ENCODE peak calls at places on chromosomes 7 and 10, in seven cellular contexts. G, D, E, N, S, Q and I are unnamed samples.

GRCh38 chr7:94022550-94022949 is 18.4 kb upstream of the BET1 start:
- DNase-seq in N (no peak), S (no peak), Q (no peak), G (no peak), E (no peak), D (no peak), I (no peak)

GRCh38 chr7:151243045-151243349 is 5.5 kb downstream of the SMARCD3 start:
- DNase-seq in G (no peak), S (no peak), D (no peak), Q (no peak), N (no peak), E (no peak), I (no peak)

GRCh38 chr10:104122273-104123107 is 519 bp downstream of the SFR1 start:
- DNase-seq in D (no peak), G (no peak), N (no peak), Q (no peak), S (no peak), E (no peak), I (no peak)

GRCh38 chr7:50409856-50410468 is 40.2 kb downstream of the FIGNL1 start:
- DNase-seq in D (no peak), S (no peak), N (no peak), Q (no peak), G (no peak), E (no peak), I (no peak)

GRCh38 chr10:101834341-101834740 is 9.3 kb downstream of the KCNIP2 start:
- DNase-seq in Q (no peak), N (no peak), S (peak; percentile 85), D (no peak), G (no peak), E (no peak), I (no peak)

GRCh38 chr7:133268355-133268754 is 15.5 kb downstream of the EXOC4 start:
- DNase-seq in N (no peak), S (no peak), G (no peak), D (no peak), Q (no peak), E (no peak), I (no peak)

GRCh38 chr10:71963756-71964668 is at the start of gene CHST3:
- DNase-seq in Q (no peak), G (peak; percentile 83), D (no peak), S (peak; percentile 62), N (peak; percentile 69), E (no peak), I (no peak)

GRCh38 chr7:83142365-83142764 is 20.3 kb downstream of the PCLO start:
- DNase-seq in D (no peak), Q (no peak), S (no peak), E (no peak), G (no peak), N (no peak), I (no peak)

GRCh38 chr10:21534611-21535493 is 820 bp downstream of the MLLT10 start:
- DNase-seq in Q (no peak), S (peak; percentile 79), D (no peak), G (peak; percentile 57), N (peak; percentile 48), E (no peak), I (no peak)

GRCh38 chr10:114306116-114306973 is 67.3 kb downstream of the VWA2 start:
- DNase-seq in D (peak; percentile 98), S (no peak), E (peak; percentile 69), G (no peak), N (no peak), Q (no peak), I (peak; percentile 69)

GRCh38 chr10:45418417-45418858 is 44.4 kb downstream of the ALOX5 start:
- DNase-seq in E (no peak), N (no peak), Q (no peak), G (no peak), D (no peak), S (no peak), I (no peak)

GRCh38 chr10:110972231-110973134 is 53.1 kb downstream of the SHOC2 start:
- DNase-seq in D (no peak), E (no peak), N (no peak), G (no peak), Q (no peak), S (no peak), I (no peak)

GRCh38 chr10:67697646-67698245 is 1.8 kb upstream of the CTNNA3 start:
- DNase-seq in S (no peak), D (peak; percentile 39), E (no peak), N (no peak), Q (no peak), G (no peak), I (peak; percentile 14)

GRCh38 chr7:144818516-144818915 is 17.3 kb downstream of the TPK1 start:
- DNase-seq in Q (no peak), E (no peak), S (no peak), N (no peak), G (no peak), D (peak; percentile 21), I (no peak)

GRCh38 chr7:92833766-92834605 is 2.4 kb downstream of the CDK6 start:
- DNase-seq in E (no peak), G (peak; percentile 67), D (peak; percentile 80), N (peak; percentile 83), Q (peak; percentile 93), S (peak; percentile 82), I (no peak)

GRCh38 chr10:75187961-75188426 is 22.6 kb upstream of the VDAC2 start:
- DNase-seq in N (peak; percentile 64), G (peak; percentile 34), S (no peak), D (peak; percentile 53), Q (no peak), E (no peak), I (peak; percentile 34)

GRCh38 chr10:48800283-48800675 is 115.6 kb downstream of the WDFY4 start:
- DNase-seq in S (no peak), G (no peak), E (no peak), Q (peak; percentile 86), D (no peak), N (no peak), I (no peak)

GRCh38 chr10:59894114-59894513 is 12.2 kb downstream of the CCDC6 start:
- DNase-seq in D (peak; percentile 42), Q (no peak), S (peak; percentile 75), E (no peak), N (peak; percentile 77), G (peak; percentile 70), I (peak; percentile 58)

GRCh38 chr10:86389441-86390193 is 23.0 kb upstream of the GRID1 start:
- DNase-seq in G (peak; percentile 32), S (no peak), Q (peak; percentile 83), D (no peak), E (no peak), N (peak; percentile 74), I (no peak)

GRCh38 chr7:112571852-112572607 is 91.2 kb downstream of the LSMEM1 start:
- DNase-seq in S (no peak), E (no peak), Q (no peak), G (no peak), D (no peak), N (no peak), I (no peak)

DNA sequence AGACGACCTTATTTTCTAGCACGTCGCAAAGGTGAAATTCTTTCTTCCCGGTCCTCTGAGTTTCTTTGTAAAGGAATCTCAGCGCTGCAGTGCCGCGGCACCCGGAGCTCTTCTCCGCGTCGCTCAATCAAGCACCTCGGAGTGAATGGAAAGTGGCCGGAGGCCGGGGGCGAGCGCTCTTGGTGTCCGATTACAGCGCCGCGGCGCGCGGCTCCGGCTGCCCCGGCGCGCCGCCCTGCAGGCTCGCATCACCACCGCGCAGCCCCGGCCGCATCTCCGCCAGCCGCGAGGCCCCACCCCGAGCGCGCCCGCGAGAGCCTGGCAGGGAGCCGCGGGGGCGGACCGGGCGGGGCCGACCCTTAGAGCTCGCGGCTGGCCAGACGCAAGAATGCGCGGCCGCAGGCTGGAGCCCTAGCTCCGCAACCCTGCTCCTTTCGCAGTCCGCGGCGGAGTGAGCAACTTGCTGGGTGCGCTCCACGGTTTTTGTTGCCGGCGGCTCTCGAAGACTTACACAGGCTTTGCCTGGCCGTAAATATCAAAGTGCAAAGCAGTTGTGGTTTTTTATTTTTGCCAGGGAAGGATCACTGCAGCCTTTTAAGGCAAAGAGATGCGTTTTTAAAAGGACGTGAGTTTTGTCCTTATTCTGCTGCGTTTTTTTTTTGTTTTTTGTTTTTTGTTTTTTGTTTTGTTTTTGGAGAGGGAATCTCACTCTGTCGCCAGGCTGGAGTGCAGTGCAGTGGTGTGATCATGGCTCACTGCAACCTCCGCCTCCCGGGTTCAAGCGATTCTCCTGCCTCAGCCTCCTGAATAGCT is at the start of gene SEMA3C:
- DNase-seq in Q (peak; percentile 95), G (peak; percentile 92), N (peak; percentile 94), D (peak; percentile 90), E (peak; percentile 75), S (peak; percentile 94), I (peak; percentile 91)
- H3K4me3 ChIP-seq in Q (peak within 1 kb of the TSS; percentile 78), G (peak within 1 kb of the TSS; percentile 60), N (peak within 1 kb of the TSS; percentile 52), D (peak within 1 kb of the TSS; percentile 83), E (peak within 1 kb of the TSS; percentile 52), S (peak within 1 kb of the TSS; percentile 66), I (peak within 1 kb of the TSS; percentile 52)

GRCh38 chr10:62540389-62540788 is 166.2 kb downstream of the ZNF365 start:
- DNase-seq in D (no peak), G (no peak), N (no peak), E (no peak), S (no peak), Q (peak; percentile 60), I (no peak)
- TF ChIP-seq CTCF in D (no peak), G (no peak), N (no peak), E (no peak), S (no peak), Q (no peak), I (no peak)

GRCh38 chr10:102919992-102920736 is 2.1 kb downstream of the CNNM2 start:
- DNase-seq in G (no peak), E (no peak), D (no peak), N (no peak), Q (no peak), S (no peak), I (no peak)
- H3K4me3 ChIP-seq in G (peak overlapping the region; percentile 79), E (peak overlapping the region; percentile 97), D (peak overlapping the region; percentile 91), N (peak overlapping the region; percentile 92), Q (peak overlapping the region; percentile 89), S (peak overlapping the region; percentile 98), I (peak overlapping the region; percentile 58)

GRCh38 chr10:77636286-77636966 is 1.2 kb downstream of the KCNMA1 start:
- DNase-seq in D (no peak), S (no peak), G (no peak), Q (no peak), N (no peak), E (no peak), I (no peak)
- TF ChIP-seq CTCF in D (peak; percentile 44), S (no peak), G (no peak), Q (peak; percentile 49), N (no peak), E (peak; percentile 5), I (peak; percentile 24)

GRCh38 chr7:45027774-45028114 is 27.7 kb downstream of the CCM2 start:
- DNase-seq in S (no peak), Q (no peak), E (no peak), G (no peak), N (no peak), D (no peak), I (no peak)
- H3K4me3 ChIP-seq in S (peak overlapping the region; percentile 50), Q (peak overlapping the region; percentile 25), E (no peak overlapping the region), G (no peak overlapping the region), N (peak overlapping the region; percentile 39), D (no peak overlapping the region), I (no peak overlapping the region)